ENCODE peak calls at places on chromosomes 13 and 19, in five cellular contexts. One of them, this sample, is unnamed.

GRCh38 chr13:26867451-26868067 is 107.0 kb upstream of the GPR12 start:
- DNase-seq in AG09319: no peak
- DNase-seq in activated CD8-positive, alpha-beta memory T cell treated with anti-CD3 and anti-CD28 coated beads, Interleukin-2, amount 50 U/mL, for 48 hours: no peak
- DNase-seq in adrenal gland: peak
- DNase-seq in activated naive CD8-positive, alpha-beta T cell treated with anti-CD3 and anti-CD28 coated beads for 36 hours: no peak
- DNase-seq in this sample: no peak

GRCh38 chr19:40279120-40279551 is 6.0 kb downstream of the AKT2 start:
- DNase-seq in AG09319: no peak
- DNase-seq in activated CD8-positive, alpha-beta memory T cell treated with anti-CD3 and anti-CD28 coated beads, Interleukin-2, amount 50 U/mL, for 48 hours: no peak
- DNase-seq in adrenal gland: no peak
- DNase-seq in activated naive CD8-positive, alpha-beta T cell treated with anti-CD3 and anti-CD28 coated beads for 36 hours: no peak
- DNase-seq in this sample: peak

GRCh38 chr19:17405250-17406038 is at the start of gene BST2:
- DNase-seq in AG09319: no peak
- DNase-seq in activated CD8-positive, alpha-beta memory T cell treated with anti-CD3 and anti-CD28 coated beads, Interleukin-2, amount 50 U/mL, for 48 hours: peak
- DNase-seq in adrenal gland: peak
- DNase-seq in activated naive CD8-positive, alpha-beta T cell treated with anti-CD3 and anti-CD28 coated beads for 36 hours: peak
- DNase-seq in this sample: peak

GRCh38 chr19:7575426-7576040 is 20.1 kb upstream of the CAMSAP3 start:
- DNase-seq in AG09319: no peak
- DNase-seq in activated CD8-positive, alpha-beta memory T cell treated with anti-CD3 and anti-CD28 coated beads, Interleukin-2, amount 50 U/mL, for 48 hours: no peak
- DNase-seq in adrenal gland: no peak
- DNase-seq in activated naive CD8-positive, alpha-beta T cell treated with anti-CD3 and anti-CD28 coated beads for 36 hours: no peak
- DNase-seq in this sample: no peak

GRCh38 chr19:2636897-2637683 is 65.4 kb downstream of the GNG7 start:
- DNase-seq in AG09319: no peak
- DNase-seq in activated CD8-positive, alpha-beta memory T cell treated with anti-CD3 and anti-CD28 coated beads, Interleukin-2, amount 50 U/mL, for 48 hours: peak
- DNase-seq in adrenal gland: peak
- DNase-seq in activated naive CD8-positive, alpha-beta T cell treated with anti-CD3 and anti-CD28 coated beads for 36 hours: peak
- DNase-seq in this sample: peak

GRCh38 chr13:98978280-98978679 is 416 bp upstream of the DOCK9 start:
- DNase-seq in AG09319: no peak
- DNase-seq in activated CD8-positive, alpha-beta memory T cell treated with anti-CD3 and anti-CD28 coated beads, Interleukin-2, amount 50 U/mL, for 48 hours: no peak
- DNase-seq in adrenal gland: no peak
- DNase-seq in activated naive CD8-positive, alpha-beta T cell treated with anti-CD3 and anti-CD28 coated beads for 36 hours: no peak
- DNase-seq in this sample: no peak

GRCh38 chr19:29672933-29673336 is 7.7 kb downstream of the PLEKHF1 start:
- DNase-seq in AG09319: no peak
- DNase-seq in activated CD8-positive, alpha-beta memory T cell treated with anti-CD3 and anti-CD28 coated beads, Interleukin-2, amount 50 U/mL, for 48 hours: peak
- DNase-seq in adrenal gland: no peak
- DNase-seq in activated naive CD8-positive, alpha-beta T cell treated with anti-CD3 and anti-CD28 coated beads for 36 hours: peak
- DNase-seq in this sample: no peak

GRCh38 chr19:35211545-35212230 is 16.9 kb downstream of the FAM187B start:
- DNase-seq in AG09319: no peak
- DNase-seq in activated CD8-positive, alpha-beta memory T cell treated with anti-CD3 and anti-CD28 coated beads, Interleukin-2, amount 50 U/mL, for 48 hours: peak
- DNase-seq in adrenal gland: peak
- DNase-seq in activated naive CD8-positive, alpha-beta T cell treated with anti-CD3 and anti-CD28 coated beads for 36 hours: peak
- DNase-seq in this sample: peak

GRCh38 chr13:110380359-110381028 is 73.4 kb downstream of the COL4A2 start:
- DNase-seq in AG09319: no peak
- DNase-seq in activated CD8-positive, alpha-beta memory T cell treated with anti-CD3 and anti-CD28 coated beads, Interleukin-2, amount 50 U/mL, for 48 hours: no peak
- DNase-seq in adrenal gland: no peak
- DNase-seq in activated naive CD8-positive, alpha-beta T cell treated with anti-CD3 and anti-CD28 coated beads for 36 hours: no peak
- DNase-seq in this sample: no peak

GRCh38 chr19:55585658-55586339 is 5.2 kb upstream of the ZNF579 start:
- DNase-seq in AG09319: no peak
- DNase-seq in activated CD8-positive, alpha-beta memory T cell treated with anti-CD3 and anti-CD28 coated beads, Interleukin-2, amount 50 U/mL, for 48 hours: peak
- DNase-seq in adrenal gland: peak
- DNase-seq in activated naive CD8-positive, alpha-beta T cell treated with anti-CD3 and anti-CD28 coated beads for 36 hours: peak
- DNase-seq in this sample: peak

GRCh38 chr13:29713841-29714240 is 118.4 kb upstream of the SLC7A1 start:
- DNase-seq in AG09319: no peak
- DNase-seq in activated CD8-positive, alpha-beta memory T cell treated with anti-CD3 and anti-CD28 coated beads, Interleukin-2, amount 50 U/mL, for 48 hours: no peak
- DNase-seq in adrenal gland: no peak
- DNase-seq in activated naive CD8-positive, alpha-beta T cell treated with anti-CD3 and anti-CD28 coated beads for 36 hours: no peak
- DNase-seq in this sample: no peak

GRCh38 chr19:21328402-21328801 is 808 bp downstream of the ZNF708 start:
- DNase-seq in AG09319: no peak
- DNase-seq in activated CD8-positive, alpha-beta memory T cell treated with anti-CD3 and anti-CD28 coated beads, Interleukin-2, amount 50 U/mL, for 48 hours: no peak
- DNase-seq in adrenal gland: no peak
- DNase-seq in activated naive CD8-positive, alpha-beta T cell treated with anti-CD3 and anti-CD28 coated beads for 36 hours: no peak
- DNase-seq in this sample: no peak

GRCh38 chr13:65638572-65639168 is 1591.5 kb downstream of the PCDH9 start:
- DNase-seq in AG09319: peak
- DNase-seq in activated CD8-positive, alpha-beta memory T cell treated with anti-CD3 and anti-CD28 coated beads, Interleukin-2, amount 50 U/mL, for 48 hours: no peak
- DNase-seq in adrenal gland: peak
- DNase-seq in activated naive CD8-positive, alpha-beta T cell treated with anti-CD3 and anti-CD28 coated beads for 36 hours: no peak
- DNase-seq in this sample: no peak

GRCh38 chr13:31201341-31202024 is 1.7 kb downstream of the B3GLCT start:
- DNase-seq in AG09319: peak
- DNase-seq in activated CD8-positive, alpha-beta memory T cell treated with anti-CD3 and anti-CD28 coated beads, Interleukin-2, amount 50 U/mL, for 48 hours: no peak
- DNase-seq in adrenal gland: peak
- DNase-seq in activated naive CD8-positive, alpha-beta T cell treated with anti-CD3 and anti-CD28 coated beads for 36 hours: no peak
- DNase-seq in this sample: peak

GRCh38 chr19:44623626-44624025 is 10.3 kb downstream of the IGSF23 start:
- DNase-seq in AG09319: no peak
- DNase-seq in activated CD8-positive, alpha-beta memory T cell treated with anti-CD3 and anti-CD28 coated beads, Interleukin-2, amount 50 U/mL, for 48 hours: no peak
- DNase-seq in adrenal gland: no peak
- DNase-seq in activated naive CD8-positive, alpha-beta T cell treated with anti-CD3 and anti-CD28 coated beads for 36 hours: no peak
- DNase-seq in this sample: no peak

GRCh38 chr19:16117594-16118033 is 5.9 kb downstream of the RAB8A start:
- DNase-seq in AG09319: no peak
- DNase-seq in activated CD8-positive, alpha-beta memory T cell treated with anti-CD3 and anti-CD28 coated beads, Interleukin-2, amount 50 U/mL, for 48 hours: no peak
- DNase-seq in adrenal gland: no peak
- DNase-seq in activated naive CD8-positive, alpha-beta T cell treated with anti-CD3 and anti-CD28 coated beads for 36 hours: no peak
- DNase-seq in this sample: no peak

GRCh38 chr19:1173160-1173844 is 766 bp downstream of the SBNO2 start:
- DNase-seq in AG09319: no peak
- DNase-seq in activated CD8-positive, alpha-beta memory T cell treated with anti-CD3 and anti-CD28 coated beads, Interleukin-2, amount 50 U/mL, for 48 hours: peak
- DNase-seq in adrenal gland: no peak
- DNase-seq in activated naive CD8-positive, alpha-beta T cell treated with anti-CD3 and anti-CD28 coated beads for 36 hours: peak
- DNase-seq in this sample: no peak

GRCh38 chr13:20891768-20892167 is 10.8 kb downstream of the XPO4 start:
- DNase-seq in AG09319: no peak
- DNase-seq in activated CD8-positive, alpha-beta memory T cell treated with anti-CD3 and anti-CD28 coated beads, Interleukin-2, amount 50 U/mL, for 48 hours: no peak
- DNase-seq in adrenal gland: no peak
- DNase-seq in activated naive CD8-positive, alpha-beta T cell treated with anti-CD3 and anti-CD28 coated beads for 36 hours: no peak
- DNase-seq in this sample: no peak

GRCh38 chr19:31054430-31054829 is 294.8 kb downstream of the TSHZ3 start:
- DNase-seq in AG09319: peak
- DNase-seq in activated CD8-positive, alpha-beta memory T cell treated with anti-CD3 and anti-CD28 coated beads, Interleukin-2, amount 50 U/mL, for 48 hours: peak
- DNase-seq in adrenal gland: peak
- DNase-seq in activated naive CD8-positive, alpha-beta T cell treated with anti-CD3 and anti-CD28 coated beads for 36 hours: peak
- DNase-seq in this sample: peak

GRCh38 chr13:75566658-75567057 is 17.1 kb downstream of the UCHL3 start:
- DNase-seq in AG09319: no peak
- DNase-seq in activated CD8-positive, alpha-beta memory T cell treated with anti-CD3 and anti-CD28 coated beads, Interleukin-2, amount 50 U/mL, for 48 hours: no peak
- DNase-seq in adrenal gland: no peak
- DNase-seq in activated naive CD8-positive, alpha-beta T cell treated with anti-CD3 and anti-CD28 coated beads for 36 hours: no peak
- DNase-seq in this sample: no peak

GRCh38 chr13:37194428-37194861 is 89.0 kb upstream of the CSNK1A1L start:
- DNase-seq in AG09319: no peak
- DNase-seq in activated CD8-positive, alpha-beta memory T cell treated with anti-CD3 and anti-CD28 coated beads, Interleukin-2, amount 50 U/mL, for 48 hours: no peak
- DNase-seq in adrenal gland: no peak
- DNase-seq in activated naive CD8-positive, alpha-beta T cell treated with anti-CD3 and anti-CD28 coated beads for 36 hours: no peak
- DNase-seq in this sample: no peak

GRCh38 chr19:19214892-19215291 is 3.1 kb downstream of the NCAN start:
- DNase-seq in AG09319: no peak
- DNase-seq in activated CD8-positive, alpha-beta memory T cell treated with anti-CD3 and anti-CD28 coated beads, Interleukin-2, amount 50 U/mL, for 48 hours: peak
- DNase-seq in adrenal gland: peak
- DNase-seq in activated naive CD8-positive, alpha-beta T cell treated with anti-CD3 and anti-CD28 coated beads for 36 hours: peak
- DNase-seq in this sample: no peak

GRCh38 chr19:5680083-5680436 is 256 bp downstream of the MICOS13 start:
- DNase-seq in AG09319: no peak
- DNase-seq in activated CD8-positive, alpha-beta memory T cell treated with anti-CD3 and anti-CD28 coated beads, Interleukin-2, amount 50 U/mL, for 48 hours: no peak
- DNase-seq in adrenal gland: peak
- DNase-seq in activated naive CD8-positive, alpha-beta T cell treated with anti-CD3 and anti-CD28 coated beads for 36 hours: no peak
- DNase-seq in this sample: no peak

GRCh38 chr19:58361900-58362271 is 665 bp downstream of the ZNF497 start:
- DNase-seq in AG09319: no peak
- DNase-seq in activated CD8-positive, alpha-beta memory T cell treated with anti-CD3 and anti-CD28 coated beads, Interleukin-2, amount 50 U/mL, for 48 hours: peak
- DNase-seq in adrenal gland: peak
- DNase-seq in activated naive CD8-positive, alpha-beta T cell treated with anti-CD3 and anti-CD28 coated beads for 36 hours: peak
- DNase-seq in this sample: peak

GRCh38 chr13:33292712-33293111 is 7.2 kb upstream of the STARD13 start:
- DNase-seq in AG09319: no peak
- DNase-seq in activated CD8-positive, alpha-beta memory T cell treated with anti-CD3 and anti-CD28 coated beads, Interleukin-2, amount 50 U/mL, for 48 hours: no peak
- DNase-seq in adrenal gland: no peak
- DNase-seq in activated naive CD8-positive, alpha-beta T cell treated with anti-CD3 and anti-CD28 coated beads for 36 hours: no peak
- DNase-seq in this sample: no peak

GRCh38 chr13:56907766-56908165 is 233.0 kb upstream of the PRR20A start:
- DNase-seq in AG09319: no peak
- DNase-seq in activated CD8-positive, alpha-beta memory T cell treated with anti-CD3 and anti-CD28 coated beads, Interleukin-2, amount 50 U/mL, for 48 hours: no peak
- DNase-seq in adrenal gland: no peak
- DNase-seq in activated naive CD8-positive, alpha-beta T cell treated with anti-CD3 and anti-CD28 coated beads for 36 hours: no peak
- DNase-seq in this sample: no peak

GRCh38 chr13:112734696-112735547 is 45.1 kb downstream of the ATP11A start:
- DNase-seq in AG09319: no peak
- DNase-seq in activated CD8-positive, alpha-beta memory T cell treated with anti-CD3 and anti-CD28 coated beads, Interleukin-2, amount 50 U/mL, for 48 hours: no peak
- DNase-seq in adrenal gland: no peak
- DNase-seq in activated naive CD8-positive, alpha-beta T cell treated with anti-CD3 and anti-CD28 coated beads for 36 hours: no peak
- DNase-seq in this sample: no peak

GRCh38 chr19:47663911-47664771 is 49.1 kb upstream of the EHD2 start:
- DNase-seq in AG09319: peak
- DNase-seq in activated CD8-positive, alpha-beta memory T cell treated with anti-CD3 and anti-CD28 coated beads, Interleukin-2, amount 50 U/mL, for 48 hours: no peak
- DNase-seq in adrenal gland: peak
- DNase-seq in activated naive CD8-positive, alpha-beta T cell treated with anti-CD3 and anti-CD28 coated beads for 36 hours: no peak
- DNase-seq in this sample: peak

GRCh38 chr19:38557205-38557799 is 60.5 kb downstream of the MAP4K1 start:
- DNase-seq in AG09319: no peak
- DNase-seq in activated CD8-positive, alpha-beta memory T cell treated with anti-CD3 and anti-CD28 coated beads, Interleukin-2, amount 50 U/mL, for 48 hours: no peak
- DNase-seq in adrenal gland: no peak
- DNase-seq in activated naive CD8-positive, alpha-beta T cell treated with anti-CD3 and anti-CD28 coated beads for 36 hours: no peak
- DNase-seq in this sample: no peak

GRCh38 chr19:19514215-19514633 is 1.1 kb downstream of the TSSK6 start:
- DNase-seq in AG09319: peak
- DNase-seq in activated CD8-positive, alpha-beta memory T cell treated with anti-CD3 and anti-CD28 coated beads, Interleukin-2, amount 50 U/mL, for 48 hours: no peak
- DNase-seq in adrenal gland: peak
- DNase-seq in activated naive CD8-positive, alpha-beta T cell treated with anti-CD3 and anti-CD28 coated beads for 36 hours: peak
- DNase-seq in this sample: peak

GRCh38 chr19:42634409-42635232 is 39.9 kb upstream of the CEACAM8 start:
- DNase-seq in AG09319: no peak
- DNase-seq in activated CD8-positive, alpha-beta memory T cell treated with anti-CD3 and anti-CD28 coated beads, Interleukin-2, amount 50 U/mL, for 48 hours: peak
- DNase-seq in adrenal gland: peak
- DNase-seq in activated naive CD8-positive, alpha-beta T cell treated with anti-CD3 and anti-CD28 coated beads for 36 hours: peak
- DNase-seq in this sample: no peak

GRCh38 chr19:46746281-46746965 is at the start of gene STRN4:
- DNase-seq in AG09319: no peak
- DNase-seq in activated CD8-positive, alpha-beta memory T cell treated with anti-CD3 and anti-CD28 coated beads, Interleukin-2, amount 50 U/mL, for 48 hours: peak
- DNase-seq in adrenal gland: no peak
- DNase-seq in activated naive CD8-positive, alpha-beta T cell treated with anti-CD3 and anti-CD28 coated beads for 36 hours: peak
- DNase-seq in this sample: peak

GRCh38 chr13:44436589-44437337 is 63.1 kb downstream of the SERP2 start:
- DNase-seq in AG09319: peak
- DNase-seq in activated CD8-positive, alpha-beta memory T cell treated with anti-CD3 and anti-CD28 coated beads, Interleukin-2, amount 50 U/mL, for 48 hours: peak
- DNase-seq in adrenal gland: peak
- DNase-seq in activated naive CD8-positive, alpha-beta T cell treated with anti-CD3 and anti-CD28 coated beads for 36 hours: peak
- DNase-seq in this sample: peak

GRCh38 chr19:45947926-45948325 is 25.7 kb downstream of the NOVA2 start:
- DNase-seq in AG09319: no peak
- DNase-seq in activated CD8-positive, alpha-beta memory T cell treated with anti-CD3 and anti-CD28 coated beads, Interleukin-2, amount 50 U/mL, for 48 hours: no peak
- DNase-seq in adrenal gland: no peak
- DNase-seq in activated naive CD8-positive, alpha-beta T cell treated with anti-CD3 and anti-CD28 coated beads for 36 hours: no peak
- DNase-seq in this sample: no peak